ENCODE peak calls at places on chromosome 16, in four cellular contexts. U is progenitor cell of endocrine pancreas; E is NCI-H2081; Z is CD4-positive, alpha-beta T cell. P is an unnamed sample.

GRCh38 chr16:6286176-6286575 is 1046.5 kb upstream of the RBFOX1 start:
- DNase-seq in Z (no peak), E (no peak), U (no peak), P (no peak)

GRCh38 chr16:67723151-67723915 is 4.2 kb upstream of the GFOD2 start:
- DNase-seq in U (no peak), E (no peak), Z (no peak), P (no peak)

GRCh38 chr16:75471723-75472634 is 7.5 kb upstream of the TMEM170A start:
- DNase-seq in U (peak; percentile 16), E (peak; percentile 46), Z (no peak), P (no peak)

GRCh38 chr16:10744370-10745030 is 858 bp downstream of the NUBP1 start:
- DNase-seq in E (peak; percentile 26), U (no peak), Z (no peak), P (no peak)

GRCh38 chr16:58280146-58280845 is 14.5 kb downstream of the PRSS54 start:
- DNase-seq in Z (no peak), E (no peak), U (no peak), P (no peak)

GRCh38 chr16:55566432-55567175 is at the start of gene CAPNS2:
- DNase-seq in U (no peak), Z (no peak), E (no peak), P (no peak)

GRCh38 chr16:62058412-62058811 is 22.2 kb upstream of the CDH8 start:
- DNase-seq in Z (no peak), U (no peak), E (no peak), P (no peak)

GRCh38 chr16:13557476-13557875 is 362.5 kb upstream of the ERCC4 start:
- DNase-seq in U (no peak), Z (no peak), E (no peak), P (no peak)

GRCh38 chr16:71929048-71929447 is 33.7 kb downstream of the IST1 start:
- DNase-seq in U (no peak), Z (no peak), E (no peak), P (no peak)

GRCh38 chr16:57141822-57142631 is 43.8 kb downstream of the PSME3IP1 start:
- DNase-seq in E (no peak), U (no peak), Z (no peak), P (no peak)

GRCh38 chr16:28090646-28091377 is 27.3 kb upstream of the GSG1L start:
- DNase-seq in E (no peak), Z (no peak), U (no peak), P (no peak)

GRCh38 chr16:23317266-23317661 is 15.2 kb downstream of the SCNN1B start:
- DNase-seq in E (peak; percentile 73), Z (no peak), U (no peak), P (no peak)

GRCh38 chr16:71296584-71297133 is 7.5 kb upstream of the CMTR2 start:
- DNase-seq in U (no peak), E (no peak), Z (no peak), P (no peak)

GRCh38 chr16:12547608-12547922 is 256.1 kb downstream of the CPPED1 start:
- DNase-seq in U (no peak), Z (no peak), E (no peak), P (no peak)

GRCh38 chr16:80670170-80670865 is 129.5 kb downstream of the DYNLRB2 start:
- DNase-seq in U (no peak), E (no peak), Z (no peak), P (peak; percentile 49)

GRCh38 chr16:68297908-68298307 is 12.8 kb downstream of the SLC7A6OS start:
- DNase-seq in U (no peak), Z (no peak), E (no peak), P (no peak)

P was measured in memory B cell.